ENCODE peak calls at places on chromosomes 3 and 15, in ten cellular contexts. One of them, this sample, is unnamed.

GRCh38 chr15:95761742-95762141 is 568.8 kb upstream of the NR2F2 start:
- DNase-seq in A549: no peak
- DNase-seq in CD4-positive, alpha-beta T cell: no peak
- DNase-seq in WERI-Rb-1: no peak
- DNase-seq in pancreas: no peak
- DNase-seq in endodermal cell: no peak
- DNase-seq in cardiac muscle cell: no peak
- DNase-seq in heart right ventricle: no peak
- DNase-seq in ovary: no peak
- DNase-seq in IMR-90: no peak
- DNase-seq in this sample: no peak

GRCh38 chr15:67006089-67007065 is 59.0 kb upstream of the SMAD3 start:
- DNase-seq in endodermal cell: no peak
- DNase-seq in A549: no peak
- DNase-seq in IMR-90: peak
- DNase-seq in pancreas: no peak
- DNase-seq in cardiac muscle cell: peak
- DNase-seq in WERI-Rb-1: no peak
- DNase-seq in ovary: no peak
- DNase-seq in CD4-positive, alpha-beta T cell: no peak
- DNase-seq in heart right ventricle: no peak
- DNase-seq in this sample: no peak

GRCh38 chr3:25469609-25470008 is 41.5 kb downstream of the RARB start:
- DNase-seq in heart right ventricle: peak
- DNase-seq in cardiac muscle cell: no peak
- DNase-seq in ovary: no peak
- DNase-seq in A549: no peak
- DNase-seq in WERI-Rb-1: no peak
- DNase-seq in CD4-positive, alpha-beta T cell: no peak
- DNase-seq in endodermal cell: no peak
- DNase-seq in pancreas: no peak
- DNase-seq in IMR-90: no peak
- DNase-seq in this sample: no peak

GRCh38 chr3:78589778-78590177 is 1178.0 kb downstream of the ROBO1 start:
- DNase-seq in heart right ventricle: no peak
- DNase-seq in endodermal cell: no peak
- DNase-seq in A549: no peak
- DNase-seq in IMR-90: no peak
- DNase-seq in cardiac muscle cell: no peak
- DNase-seq in WERI-Rb-1: no peak
- DNase-seq in CD4-positive, alpha-beta T cell: no peak
- DNase-seq in ovary: no peak
- DNase-seq in pancreas: no peak
- DNase-seq in this sample: no peak

GRCh38 chr15:56126409-56126808 is 117.3 kb downstream of the RFX7 start:
- DNase-seq in cardiac muscle cell: no peak
- DNase-seq in heart right ventricle: no peak
- DNase-seq in A549: no peak
- DNase-seq in ovary: no peak
- DNase-seq in endodermal cell: no peak
- DNase-seq in WERI-Rb-1: no peak
- DNase-seq in IMR-90: no peak
- DNase-seq in CD4-positive, alpha-beta T cell: no peak
- DNase-seq in pancreas: no peak
- DNase-seq in this sample: no peak

GRCh38 chr3:164458986-164459385 is 619.3 kb downstream of the SI start:
- DNase-seq in ovary: no peak
- DNase-seq in WERI-Rb-1: no peak
- DNase-seq in CD4-positive, alpha-beta T cell: no peak
- DNase-seq in heart right ventricle: no peak
- DNase-seq in IMR-90: no peak
- DNase-seq in cardiac muscle cell: peak
- DNase-seq in A549: no peak
- DNase-seq in endodermal cell: no peak
- DNase-seq in pancreas: no peak
- DNase-seq in this sample: no peak

GRCh38 chr3:42376397-42376798 is 34.0 kb downstream of the LYZL4 start:
- DNase-seq in IMR-90: peak
- DNase-seq in ovary: no peak
- DNase-seq in WERI-Rb-1: no peak
- DNase-seq in CD4-positive, alpha-beta T cell: no peak
- DNase-seq in heart right ventricle: no peak
- DNase-seq in pancreas: no peak
- DNase-seq in endodermal cell: no peak
- DNase-seq in A549: no peak
- DNase-seq in cardiac muscle cell: peak
- DNase-seq in this sample: no peak

GRCh38 chr15:101452572-101452971 is 36.9 kb downstream of the PCSK6 start:
- DNase-seq in endodermal cell: peak
- DNase-seq in WERI-Rb-1: no peak
- DNase-seq in cardiac muscle cell: no peak
- DNase-seq in IMR-90: no peak
- DNase-seq in pancreas: no peak
- DNase-seq in ovary: no peak
- DNase-seq in A549: no peak
- DNase-seq in heart right ventricle: no peak
- DNase-seq in CD4-positive, alpha-beta T cell: no peak
- DNase-seq in this sample: no peak

GRCh38 chr15:78301326-78301725 is 1.9 kb upstream of the SKIC8 start:
- DNase-seq in endodermal cell: no peak
- DNase-seq in ovary: no peak
- DNase-seq in WERI-Rb-1: no peak
- DNase-seq in A549: no peak
- DNase-seq in heart right ventricle: no peak
- DNase-seq in CD4-positive, alpha-beta T cell: no peak
- DNase-seq in cardiac muscle cell: no peak
- DNase-seq in IMR-90: no peak
- DNase-seq in pancreas: no peak
- DNase-seq in this sample: no peak

GRCh38 chr15:71789616-71790015 is 20.7 kb upstream of the NR2E3 start:
- DNase-seq in WERI-Rb-1: no peak
- DNase-seq in CD4-positive, alpha-beta T cell: no peak
- DNase-seq in pancreas: no peak
- DNase-seq in heart right ventricle: no peak
- DNase-seq in A549: no peak
- DNase-seq in endodermal cell: no peak
- DNase-seq in ovary: no peak
- DNase-seq in cardiac muscle cell: no peak
- DNase-seq in IMR-90: no peak
- DNase-seq in this sample: no peak

GRCh38 chr15:71788646-71789579 is 21.4 kb upstream of the NR2E3 start:
- DNase-seq in pancreas: no peak
- DNase-seq in endodermal cell: peak
- DNase-seq in cardiac muscle cell: peak
- DNase-seq in WERI-Rb-1: no peak
- DNase-seq in A549: no peak
- DNase-seq in IMR-90: no peak
- DNase-seq in heart right ventricle: no peak
- DNase-seq in ovary: no peak
- DNase-seq in CD4-positive, alpha-beta T cell: no peak
- DNase-seq in this sample: no peak

GRCh38 chr15:71790081-71790480 is 20.3 kb upstream of the NR2E3 start:
- DNase-seq in heart right ventricle: no peak
- DNase-seq in CD4-positive, alpha-beta T cell: no peak
- DNase-seq in A549: no peak
- DNase-seq in ovary: no peak
- DNase-seq in pancreas: no peak
- DNase-seq in IMR-90: peak
- DNase-seq in WERI-Rb-1: no peak
- DNase-seq in endodermal cell: peak
- DNase-seq in cardiac muscle cell: no peak
- DNase-seq in this sample: no peak

GRCh38 chr15:71792521-71792920 is 17.8 kb upstream of the NR2E3 start:
- DNase-seq in CD4-positive, alpha-beta T cell: no peak
- DNase-seq in WERI-Rb-1: no peak
- DNase-seq in endodermal cell: no peak
- DNase-seq in cardiac muscle cell: peak
- DNase-seq in heart right ventricle: no peak
- DNase-seq in IMR-90: peak
- DNase-seq in pancreas: no peak
- DNase-seq in ovary: no peak
- DNase-seq in A549: no peak
- DNase-seq in this sample: no peak

GRCh38 chr15:71791975-71792374 is 18.4 kb upstream of the NR2E3 start:
- DNase-seq in WERI-Rb-1: no peak
- DNase-seq in A549: no peak
- DNase-seq in heart right ventricle: no peak
- DNase-seq in ovary: no peak
- DNase-seq in IMR-90: no peak
- DNase-seq in cardiac muscle cell: no peak
- DNase-seq in CD4-positive, alpha-beta T cell: no peak
- DNase-seq in endodermal cell: peak
- DNase-seq in pancreas: no peak
- DNase-seq in this sample: no peak
- H3K27ac ChIP-seq in WERI-Rb-1: no peak
- H3K27ac ChIP-seq in A549: peak
- H3K27ac ChIP-seq in heart right ventricle: no peak
- H3K27ac ChIP-seq in ovary: no peak
- H3K27ac ChIP-seq in IMR-90: no peak
- H3K27ac ChIP-seq in cardiac muscle cell: no peak
- H3K27ac ChIP-seq in CD4-positive, alpha-beta T cell: no peak
- H3K27ac ChIP-seq in endodermal cell: no peak
- H3K27ac ChIP-seq in pancreas: peak
- H3K27ac ChIP-seq in this sample: no peak

GRCh38 chr3:14274999-14275961 is 96.7 kb downstream of the LSM3 start:
- DNase-seq in A549: no peak
- DNase-seq in pancreas: no peak
- DNase-seq in cardiac muscle cell: peak
- DNase-seq in endodermal cell: peak
- DNase-seq in IMR-90: no peak
- DNase-seq in ovary: peak
- DNase-seq in WERI-Rb-1: peak
- DNase-seq in CD4-positive, alpha-beta T cell: no peak
- DNase-seq in heart right ventricle: no peak
- DNase-seq in this sample: no peak
- TF ChIP-seq CTCF in A549: peak
- TF ChIP-seq CTCF in pancreas: no peak
- TF ChIP-seq CTCF in cardiac muscle cell: peak
- TF ChIP-seq CTCF in endodermal cell: peak
- TF ChIP-seq CTCF in IMR-90: peak
- TF ChIP-seq CTCF in ovary: no peak
- TF ChIP-seq CTCF in WERI-Rb-1: peak
- TF ChIP-seq CTCF in CD4-positive, alpha-beta T cell: no peak
- TF ChIP-seq CTCF in heart right ventricle: peak
- TF ChIP-seq CTCF in this sample: no peak

GRCh38 chr3:123818921-123819429 is 65.2 kb downstream of the MYLK start:
- DNase-seq in IMR-90: peak
- DNase-seq in WERI-Rb-1: no peak
- DNase-seq in CD4-positive, alpha-beta T cell: no peak
- DNase-seq in cardiac muscle cell: peak
- DNase-seq in endodermal cell: peak
- DNase-seq in A549: no peak
- DNase-seq in pancreas: no peak
- DNase-seq in heart right ventricle: no peak
- DNase-seq in ovary: no peak
- DNase-seq in this sample: no peak

GRCh38 chr3:123819949-123820348 is 64.2 kb downstream of the MYLK start:
- DNase-seq in cardiac muscle cell: no peak
- DNase-seq in A549: no peak
- DNase-seq in WERI-Rb-1: no peak
- DNase-seq in IMR-90: no peak
- DNase-seq in endodermal cell: peak
- DNase-seq in heart right ventricle: no peak
- DNase-seq in ovary: no peak
- DNase-seq in CD4-positive, alpha-beta T cell: no peak
- DNase-seq in pancreas: no peak
- DNase-seq in this sample: no peak

GRCh38 chr3:123816673-123817207 is 67.4 kb downstream of the MYLK start:
- DNase-seq in A549: no peak
- DNase-seq in endodermal cell: peak
- DNase-seq in WERI-Rb-1: no peak
- DNase-seq in IMR-90: peak
- DNase-seq in ovary: no peak
- DNase-seq in cardiac muscle cell: peak
- DNase-seq in pancreas: no peak
- DNase-seq in CD4-positive, alpha-beta T cell: no peak
- DNase-seq in heart right ventricle: no peak
- DNase-seq in this sample: no peak

GRCh38 chr3:123817413-123817812 is 66.7 kb downstream of the MYLK start:
- DNase-seq in WERI-Rb-1: no peak
- DNase-seq in IMR-90: no peak
- DNase-seq in CD4-positive, alpha-beta T cell: no peak
- DNase-seq in endodermal cell: peak
- DNase-seq in pancreas: no peak
- DNase-seq in A549: no peak
- DNase-seq in ovary: no peak
- DNase-seq in heart right ventricle: no peak
- DNase-seq in cardiac muscle cell: peak
- DNase-seq in this sample: no peak

GRCh38 chr3:123818324-123818920 is 65.7 kb downstream of the MYLK start:
- DNase-seq in pancreas: no peak
- DNase-seq in ovary: no peak
- DNase-seq in WERI-Rb-1: no peak
- DNase-seq in cardiac muscle cell: peak
- DNase-seq in endodermal cell: peak
- DNase-seq in CD4-positive, alpha-beta T cell: no peak
- DNase-seq in heart right ventricle: no peak
- DNase-seq in IMR-90: peak
- DNase-seq in A549: no peak
- DNase-seq in this sample: no peak
- H3K27ac ChIP-seq in pancreas: no peak
- H3K27ac ChIP-seq in ovary: no peak
- H3K27ac ChIP-seq in WERI-Rb-1: no peak
- H3K27ac ChIP-seq in cardiac muscle cell: no peak
- H3K27ac ChIP-seq in endodermal cell: no peak
- H3K27ac ChIP-seq in CD4-positive, alpha-beta T cell: no peak
- H3K27ac ChIP-seq in heart right ventricle: no peak
- H3K27ac ChIP-seq in IMR-90: peak
- H3K27ac ChIP-seq in A549: no peak
- H3K27ac ChIP-seq in this sample: no peak

DNA sequence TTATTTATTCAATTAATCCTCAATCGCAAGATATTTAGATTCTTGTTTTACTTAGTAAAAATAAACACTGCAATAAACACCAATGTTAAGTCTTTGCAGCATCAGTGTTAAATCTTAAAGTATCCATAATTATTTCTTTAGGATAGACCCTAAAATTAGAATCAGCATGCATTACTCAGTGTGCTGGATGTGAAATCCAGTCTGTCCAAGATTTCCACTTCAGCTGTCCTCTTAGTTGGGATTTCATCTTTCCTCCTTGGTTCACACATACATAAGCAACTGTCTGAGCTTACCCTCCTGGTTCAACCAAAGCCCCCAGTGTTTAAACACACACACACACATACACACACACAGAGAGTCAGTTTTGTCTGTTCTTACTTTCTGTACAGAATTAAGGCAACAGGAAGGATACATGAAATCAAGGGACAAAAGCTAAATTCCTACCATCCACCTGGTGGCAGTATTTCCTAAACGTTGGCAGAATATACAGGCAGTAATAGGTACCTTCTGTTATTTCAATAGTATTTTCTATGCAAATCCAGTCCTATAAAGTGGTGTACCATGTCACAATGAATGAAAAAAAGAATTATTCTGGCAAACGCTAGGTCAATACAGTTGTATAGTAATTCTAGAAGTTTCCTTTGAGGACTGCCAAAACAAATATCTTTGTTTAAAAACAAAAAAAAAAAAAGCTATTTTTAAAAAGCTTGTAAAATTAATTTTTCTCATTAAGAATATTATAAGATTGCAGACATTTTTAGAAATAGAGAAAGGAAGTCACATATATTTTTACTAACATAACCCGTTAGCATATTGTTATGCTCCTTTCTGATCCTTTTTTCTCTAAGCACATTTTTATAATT is 27.3 kb upstream of the DMXL2 start:
- DNase-seq in heart right ventricle: no peak
- DNase-seq in pancreas: peak
- DNase-seq in CD4-positive, alpha-beta T cell: no peak
- DNase-seq in cardiac muscle cell: peak
- DNase-seq in ovary: no peak
- DNase-seq in IMR-90: peak
- DNase-seq in endodermal cell: peak
- DNase-seq in A549: peak
- DNase-seq in WERI-Rb-1: peak
- DNase-seq in this sample: no peak
- TF ChIP-seq CTCF in heart right ventricle: peak
- TF ChIP-seq CTCF in pancreas: peak
- TF ChIP-seq CTCF in CD4-positive, alpha-beta T cell: peak
- TF ChIP-seq CTCF in cardiac muscle cell: peak
- TF ChIP-seq CTCF in ovary: peak
- TF ChIP-seq CTCF in IMR-90: peak
- TF ChIP-seq CTCF in endodermal cell: peak
- TF ChIP-seq CTCF in A549: peak
- TF ChIP-seq CTCF in WERI-Rb-1: peak
- TF ChIP-seq CTCF in this sample: peak

This sample was measured in right atrium auricular region.